ENCODE peak calls at places on chromosomes 16 and 17, in six cellular contexts. F is T-helper 2 cell; Q is H54; O is uterus; I is activated CD4-positive, alpha-beta T cell treated with anti-CD3 and anti-CD28 coated beads for 24 hours; K is NCI-H2081. P is an unnamed sample.

GRCh38 chr16:87392823-87393679 is 915 bp downstream of the MAP1LC3B start:
- DNase-seq in I (no peak), Q (no peak), K (peak), O (peak), F (peak), P (no peak)

GRCh38 chr16:71895679-71896385 is 501 bp downstream of the IST1 start:
- DNase-seq in K (no peak), F (no peak), O (no peak), Q (peak), I (no peak), P (peak)

GRCh38 chr17:77332034-77332971 is 191.5 kb downstream of the SEC14L1 start:
- DNase-seq in O (no peak), K (no peak), I (no peak), Q (no peak), F (peak), P (peak)

GRCh38 chr17:57561072-57561861 is 183.8 kb downstream of the CCDC182 start:
- DNase-seq in F (no peak), K (no peak), I (no peak), O (no peak), Q (no peak), P (no peak)

GRCh38 chr16:30022887-30023286 is at the start of gene C16orf92:
- DNase-seq in F (no peak), K (no peak), O (no peak), I (no peak), Q (no peak), P (no peak)

GRCh38 chr16:79163666-79164377 is 436.7 kb downstream of the MAF start:
- DNase-seq in I (peak), O (no peak), Q (no peak), F (no peak), K (no peak), P (no peak)

GRCh38 chr16:12330977-12331376 is 354.4 kb downstream of the SNX29 start:
- DNase-seq in K (no peak), I (no peak), O (peak), Q (no peak), F (no peak), P (peak)

GRCh38 chr17:10750210-10750609 is 20.4 kb upstream of the TMEM220 start:
- DNase-seq in K (no peak), I (no peak), F (no peak), Q (no peak), O (no peak), P (no peak)

GRCh38 chr16:30030841-30031413 is at the start of gene TLCD3B:
- DNase-seq in O (no peak), Q (no peak), K (no peak), F (no peak), I (no peak), P (no peak)

GRCh38 chr17:1012823-1013728 is 16.1 kb downstream of the TIMM22 start:
- DNase-seq in O (no peak), F (no peak), K (no peak), I (no peak), Q (no peak), P (no peak)

GRCh38 chr17:79721993-79722671 is 8.6 kb upstream of the ENPP7 start:
- DNase-seq in I (no peak), O (no peak), K (no peak), Q (no peak), F (no peak), P (no peak)

GRCh38 chr17:40015005-40015997 is at the start of gene CSF3:
- DNase-seq in I (no peak), O (peak), Q (no peak), K (peak), F (no peak), P (no peak)

GRCh38 chr16:85094812-85095211 is 17.5 kb downstream of the CIBAR2 start:
- DNase-seq in O (no peak), Q (no peak), F (no peak), I (no peak), K (no peak), P (no peak)

GRCh38 chr17:57986841-57987581 is 1.0 kb downstream of the VEZF1 start:
- DNase-seq in F (no peak), O (peak), Q (no peak), I (peak), K (peak), P (peak)

GRCh38 chr16:58456193-58456592 is 43.8 kb upstream of the NDRG4 start:
- DNase-seq in K (no peak), Q (no peak), F (no peak), O (no peak), I (no peak), P (no peak)

GRCh38 chr16:19980866-19981265 is 92.8 kb downstream of the GPR139 start:
- DNase-seq in I (no peak), F (no peak), O (no peak), Q (peak), K (no peak), P (no peak)

P was measured in heart right ventricle.